ENCODE peak calls at places on chromosomes 4 and X, in five cellular contexts. One of them, this sample, is unnamed.

GRCh38 chr4:48129307-48130014 is 4.6 kb downstream of the TXK start:
- DNase-seq in left ventricle myocardium superior: peak
- DNase-seq in RPMI7951: peak
- DNase-seq in CD8-positive, alpha-beta T cell: peak
- DNase-seq in Right ventricle myocardium superior: peak
- DNase-seq in this sample: peak

GRCh38 chr4:164783966-164784365 is 30.0 kb downstream of the SMIM31 start:
- DNase-seq in RPMI7951: no peak
- DNase-seq in Right ventricle myocardium superior: no peak
- DNase-seq in CD8-positive, alpha-beta T cell: no peak
- DNase-seq in left ventricle myocardium superior: no peak
- DNase-seq in this sample: no peak

GRCh38 chr4:171017596-171017995 is 795.6 kb upstream of the GALNTL6 start:
- DNase-seq in Right ventricle myocardium superior: no peak
- DNase-seq in left ventricle myocardium superior: no peak
- DNase-seq in CD8-positive, alpha-beta T cell: no peak
- DNase-seq in RPMI7951: no peak
- DNase-seq in this sample: no peak

GRCh38 chr4:76453232-76453631 is 18.2 kb downstream of the SHROOM3 start:
- DNase-seq in left ventricle myocardium superior: no peak
- DNase-seq in CD8-positive, alpha-beta T cell: no peak
- DNase-seq in RPMI7951: no peak
- DNase-seq in Right ventricle myocardium superior: no peak
- DNase-seq in this sample: no peak

GRCh38 chr4:121182296-121182695 is 18.2 kb upstream of the TNIP3 start:
- DNase-seq in CD8-positive, alpha-beta T cell: no peak
- DNase-seq in left ventricle myocardium superior: no peak
- DNase-seq in Right ventricle myocardium superior: no peak
- DNase-seq in RPMI7951: peak
- DNase-seq in this sample: no peak

GRCh38 chr4:152678841-152679240 is 956 bp downstream of the TMEM154 start:
- DNase-seq in left ventricle myocardium superior: no peak
- DNase-seq in CD8-positive, alpha-beta T cell: no peak
- DNase-seq in Right ventricle myocardium superior: no peak
- DNase-seq in RPMI7951: no peak
- DNase-seq in this sample: no peak

GRCh38 chr4:148203056-148203898 is 238.9 kb downstream of the NR3C2 start:
- DNase-seq in RPMI7951: no peak
- DNase-seq in left ventricle myocardium superior: no peak
- DNase-seq in CD8-positive, alpha-beta T cell: no peak
- DNase-seq in Right ventricle myocardium superior: no peak
- DNase-seq in this sample: no peak

GRCh38 chrX:40644175-40644574 is 3.2 kb downstream of the CXorf38 start:
- DNase-seq in CD8-positive, alpha-beta T cell: no peak
- DNase-seq in RPMI7951: peak
- DNase-seq in Right ventricle myocardium superior: no peak
- DNase-seq in left ventricle myocardium superior: no peak
- DNase-seq in this sample: no peak

GRCh38 chr4:168309781-168310180 is 8.8 kb downstream of the DDX60 start:
- DNase-seq in CD8-positive, alpha-beta T cell: no peak
- DNase-seq in RPMI7951: no peak
- DNase-seq in left ventricle myocardium superior: no peak
- DNase-seq in Right ventricle myocardium superior: no peak
- DNase-seq in this sample: no peak

GRCh38 chr4:2598661-2599654 is 62.5 kb downstream of the FAM193A start:
- DNase-seq in CD8-positive, alpha-beta T cell: peak
- DNase-seq in RPMI7951: no peak
- DNase-seq in left ventricle myocardium superior: no peak
- DNase-seq in Right ventricle myocardium superior: no peak
- DNase-seq in this sample: peak

GRCh38 chrX:130173190-130173895 is 1.6 kb downstream of the RAB33A start:
- DNase-seq in CD8-positive, alpha-beta T cell: no peak
- DNase-seq in RPMI7951: peak
- DNase-seq in left ventricle myocardium superior: no peak
- DNase-seq in Right ventricle myocardium superior: peak
- DNase-seq in this sample: peak

This sample was measured in GM10248.